ENCODE peak calls at places on chromosomes 3 and 15, in six cellular contexts. One of them, this sample, is unnamed.

GRCh38 chr3:80097674-80098073 is 329.9 kb upstream of the ROBO1 start:
- DNase-seq in activated gamma-delta T cell treated with Interleukin-2 at 50 U/mL for 16 hours: no peak
- DNase-seq in RPMI7951: peak; percentile 2
- DNase-seq in psoas muscle: no peak
- DNase-seq in stimulated activated CD4-positive, alpha-beta T cell treated with anti-CD3 and anti-CD28 coated beads, Interleukin-15, amount 100 ng/mL, for 1 hour: no peak
- DNase-seq in esophagus muscularis mucosa: no peak
- DNase-seq in this sample: no peak

GRCh38 chr3:157091096-157091833 is 68.7 kb downstream of the CCNL1 start:
- DNase-seq in activated gamma-delta T cell treated with Interleukin-2 at 50 U/mL for 16 hours: no peak
- DNase-seq in RPMI7951: no peak
- DNase-seq in psoas muscle: no peak
- DNase-seq in stimulated activated CD4-positive, alpha-beta T cell treated with anti-CD3 and anti-CD28 coated beads, Interleukin-15, amount 100 ng/mL, for 1 hour: no peak
- DNase-seq in esophagus muscularis mucosa: no peak
- DNase-seq in this sample: no peak

GRCh38 chr3:42264399-42265058 is 1.5 kb downstream of the CCK start:
- DNase-seq in activated gamma-delta T cell treated with Interleukin-2 at 50 U/mL for 16 hours: no peak
- DNase-seq in RPMI7951: peak; percentile 56
- DNase-seq in psoas muscle: peak; percentile 40
- DNase-seq in stimulated activated CD4-positive, alpha-beta T cell treated with anti-CD3 and anti-CD28 coated beads, Interleukin-15, amount 100 ng/mL, for 1 hour: no peak
- DNase-seq in esophagus muscularis mucosa: no peak
- DNase-seq in this sample: no peak

GRCh38 chr3:115903843-115904242 is 280.5 kb downstream of the GAP43 start:
- DNase-seq in activated gamma-delta T cell treated with Interleukin-2 at 50 U/mL for 16 hours: no peak
- DNase-seq in RPMI7951: peak; percentile 8
- DNase-seq in psoas muscle: no peak
- DNase-seq in stimulated activated CD4-positive, alpha-beta T cell treated with anti-CD3 and anti-CD28 coated beads, Interleukin-15, amount 100 ng/mL, for 1 hour: no peak
- DNase-seq in esophagus muscularis mucosa: no peak
- DNase-seq in this sample: no peak

GRCh38 chr3:27174530-27174929 is 194.7 kb downstream of the NEK10 start:
- DNase-seq in activated gamma-delta T cell treated with Interleukin-2 at 50 U/mL for 16 hours: no peak
- DNase-seq in RPMI7951: no peak
- DNase-seq in psoas muscle: no peak
- DNase-seq in stimulated activated CD4-positive, alpha-beta T cell treated with anti-CD3 and anti-CD28 coated beads, Interleukin-15, amount 100 ng/mL, for 1 hour: no peak
- DNase-seq in esophagus muscularis mucosa: no peak
- DNase-seq in this sample: no peak

GRCh38 chr3:133699467-133699866 is 37.7 kb upstream of the TOPBP1 start:
- DNase-seq in activated gamma-delta T cell treated with Interleukin-2 at 50 U/mL for 16 hours: no peak
- DNase-seq in RPMI7951: no peak
- DNase-seq in psoas muscle: no peak
- DNase-seq in stimulated activated CD4-positive, alpha-beta T cell treated with anti-CD3 and anti-CD28 coated beads, Interleukin-15, amount 100 ng/mL, for 1 hour: no peak
- DNase-seq in esophagus muscularis mucosa: peak; percentile 75
- DNase-seq in this sample: no peak

GRCh38 chr15:52680041-52680391 is 828 bp upstream of the ATOSA start:
- DNase-seq in activated gamma-delta T cell treated with Interleukin-2 at 50 U/mL for 16 hours: no peak
- DNase-seq in RPMI7951: no peak
- DNase-seq in psoas muscle: no peak
- DNase-seq in stimulated activated CD4-positive, alpha-beta T cell treated with anti-CD3 and anti-CD28 coated beads, Interleukin-15, amount 100 ng/mL, for 1 hour: no peak
- DNase-seq in esophagus muscularis mucosa: no peak
- DNase-seq in this sample: no peak

GRCh38 chr3:172355836-172356235 is 92.4 kb downstream of the GHSR start:
- DNase-seq in activated gamma-delta T cell treated with Interleukin-2 at 50 U/mL for 16 hours: no peak
- DNase-seq in RPMI7951: peak; percentile 76
- DNase-seq in psoas muscle: no peak
- DNase-seq in stimulated activated CD4-positive, alpha-beta T cell treated with anti-CD3 and anti-CD28 coated beads, Interleukin-15, amount 100 ng/mL, for 1 hour: no peak
- DNase-seq in esophagus muscularis mucosa: no peak
- DNase-seq in this sample: no peak

GRCh38 chr3:187536185-187536584 is 134.0 kb downstream of the SST start:
- DNase-seq in activated gamma-delta T cell treated with Interleukin-2 at 50 U/mL for 16 hours: no peak
- DNase-seq in RPMI7951: no peak
- DNase-seq in psoas muscle: no peak
- DNase-seq in stimulated activated CD4-positive, alpha-beta T cell treated with anti-CD3 and anti-CD28 coated beads, Interleukin-15, amount 100 ng/mL, for 1 hour: no peak
- DNase-seq in esophagus muscularis mucosa: peak; percentile 4
- DNase-seq in this sample: no peak

GRCh38 chr15:50183112-50183794 is 1.3 kb downstream of the SLC27A2 start:
- DNase-seq in activated gamma-delta T cell treated with Interleukin-2 at 50 U/mL for 16 hours: no peak
- DNase-seq in RPMI7951: no peak
- DNase-seq in psoas muscle: no peak
- DNase-seq in stimulated activated CD4-positive, alpha-beta T cell treated with anti-CD3 and anti-CD28 coated beads, Interleukin-15, amount 100 ng/mL, for 1 hour: no peak
- DNase-seq in esophagus muscularis mucosa: no peak
- DNase-seq in this sample: no peak

GRCh38 chr3:56025316-56025715 is 443.0 kb downstream of the ERC2 start:
- DNase-seq in activated gamma-delta T cell treated with Interleukin-2 at 50 U/mL for 16 hours: no peak
- DNase-seq in RPMI7951: peak; percentile 8
- DNase-seq in psoas muscle: no peak
- DNase-seq in stimulated activated CD4-positive, alpha-beta T cell treated with anti-CD3 and anti-CD28 coated beads, Interleukin-15, amount 100 ng/mL, for 1 hour: no peak
- DNase-seq in esophagus muscularis mucosa: no peak
- DNase-seq in this sample: no peak

GRCh38 chr15:44207643-44208042 is 12.6 kb upstream of the FRMD5 start:
- DNase-seq in activated gamma-delta T cell treated with Interleukin-2 at 50 U/mL for 16 hours: no peak
- DNase-seq in RPMI7951: peak; percentile 89
- DNase-seq in psoas muscle: no peak
- DNase-seq in stimulated activated CD4-positive, alpha-beta T cell treated with anti-CD3 and anti-CD28 coated beads, Interleukin-15, amount 100 ng/mL, for 1 hour: no peak
- DNase-seq in esophagus muscularis mucosa: no peak
- DNase-seq in this sample: no peak

GRCh38 chr15:101014921-101015841 is 96.0 kb downstream of the LRRK1 start:
- DNase-seq in activated gamma-delta T cell treated with Interleukin-2 at 50 U/mL for 16 hours: peak; percentile 62
- DNase-seq in RPMI7951: peak; percentile 67
- DNase-seq in psoas muscle: peak; percentile 69
- DNase-seq in stimulated activated CD4-positive, alpha-beta T cell treated with anti-CD3 and anti-CD28 coated beads, Interleukin-15, amount 100 ng/mL, for 1 hour: peak; percentile 25
- DNase-seq in esophagus muscularis mucosa: peak; percentile 90
- DNase-seq in this sample: peak; percentile 32

GRCh38 chr3:187955076-187955952 is 198.6 kb upstream of the LPP start:
- DNase-seq in activated gamma-delta T cell treated with Interleukin-2 at 50 U/mL for 16 hours: no peak
- DNase-seq in RPMI7951: peak; percentile 57
- DNase-seq in psoas muscle: peak; percentile 43
- DNase-seq in stimulated activated CD4-positive, alpha-beta T cell treated with anti-CD3 and anti-CD28 coated beads, Interleukin-15, amount 100 ng/mL, for 1 hour: no peak
- DNase-seq in esophagus muscularis mucosa: no peak
- DNase-seq in this sample: no peak

GRCh38 chr3:183490653-183491052 is 62.2 kb upstream of the MCF2L2 start:
- DNase-seq in activated gamma-delta T cell treated with Interleukin-2 at 50 U/mL for 16 hours: no peak
- DNase-seq in RPMI7951: no peak
- DNase-seq in psoas muscle: no peak
- DNase-seq in stimulated activated CD4-positive, alpha-beta T cell treated with anti-CD3 and anti-CD28 coated beads, Interleukin-15, amount 100 ng/mL, for 1 hour: no peak
- DNase-seq in esophagus muscularis mucosa: peak; percentile 7
- DNase-seq in this sample: no peak

GRCh38 chr3:51682079-51682478 is 11.0 kb downstream of the TEX264 start:
- DNase-seq in activated gamma-delta T cell treated with Interleukin-2 at 50 U/mL for 16 hours: peak; percentile 76
- DNase-seq in RPMI7951: peak; percentile 87
- DNase-seq in psoas muscle: peak; percentile 47
- DNase-seq in stimulated activated CD4-positive, alpha-beta T cell treated with anti-CD3 and anti-CD28 coated beads, Interleukin-15, amount 100 ng/mL, for 1 hour: peak; percentile 46
- DNase-seq in esophagus muscularis mucosa: peak; percentile 93
- DNase-seq in this sample: peak; percentile 38

GRCh38 chr3:142896201-142896755 is 7.4 kb upstream of the PCOLCE2 start:
- DNase-seq in activated gamma-delta T cell treated with Interleukin-2 at 50 U/mL for 16 hours: no peak
- DNase-seq in RPMI7951: peak; percentile 80
- DNase-seq in psoas muscle: no peak
- DNase-seq in stimulated activated CD4-positive, alpha-beta T cell treated with anti-CD3 and anti-CD28 coated beads, Interleukin-15, amount 100 ng/mL, for 1 hour: no peak
- DNase-seq in esophagus muscularis mucosa: peak; percentile 80
- DNase-seq in this sample: no peak

GRCh38 chr3:140920029-140920428 is 21.6 kb upstream of the SLC25A36 start:
- DNase-seq in activated gamma-delta T cell treated with Interleukin-2 at 50 U/mL for 16 hours: no peak
- DNase-seq in RPMI7951: no peak
- DNase-seq in psoas muscle: no peak
- DNase-seq in stimulated activated CD4-positive, alpha-beta T cell treated with anti-CD3 and anti-CD28 coated beads, Interleukin-15, amount 100 ng/mL, for 1 hour: no peak
- DNase-seq in esophagus muscularis mucosa: no peak
- DNase-seq in this sample: no peak

GRCh38 chr15:54722342-54722986 is 474.3 kb downstream of the RSL24D1 start:
- DNase-seq in activated gamma-delta T cell treated with Interleukin-2 at 50 U/mL for 16 hours: no peak
- DNase-seq in RPMI7951: no peak
- DNase-seq in psoas muscle: no peak
- DNase-seq in stimulated activated CD4-positive, alpha-beta T cell treated with anti-CD3 and anti-CD28 coated beads, Interleukin-15, amount 100 ng/mL, for 1 hour: no peak
- DNase-seq in esophagus muscularis mucosa: no peak
- DNase-seq in this sample: no peak

GRCh38 chr3:135271562-135272290 is 476.7 kb downstream of the EPHB1 start:
- DNase-seq in activated gamma-delta T cell treated with Interleukin-2 at 50 U/mL for 16 hours: no peak
- DNase-seq in RPMI7951: no peak
- DNase-seq in psoas muscle: no peak
- DNase-seq in stimulated activated CD4-positive, alpha-beta T cell treated with anti-CD3 and anti-CD28 coated beads, Interleukin-15, amount 100 ng/mL, for 1 hour: no peak
- DNase-seq in esophagus muscularis mucosa: no peak
- DNase-seq in this sample: no peak

GRCh38 chr3:29083607-29084120 is 197.2 kb upstream of the RBMS3 start:
- DNase-seq in activated gamma-delta T cell treated with Interleukin-2 at 50 U/mL for 16 hours: no peak
- DNase-seq in RPMI7951: no peak
- DNase-seq in psoas muscle: no peak
- DNase-seq in stimulated activated CD4-positive, alpha-beta T cell treated with anti-CD3 and anti-CD28 coated beads, Interleukin-15, amount 100 ng/mL, for 1 hour: no peak
- DNase-seq in esophagus muscularis mucosa: no peak
- DNase-seq in this sample: no peak

GRCh38 chr3:35194666-35195065 is 444.7 kb upstream of the ARPP21 start:
- DNase-seq in activated gamma-delta T cell treated with Interleukin-2 at 50 U/mL for 16 hours: no peak
- DNase-seq in RPMI7951: no peak
- DNase-seq in psoas muscle: no peak
- DNase-seq in stimulated activated CD4-positive, alpha-beta T cell treated with anti-CD3 and anti-CD28 coated beads, Interleukin-15, amount 100 ng/mL, for 1 hour: no peak
- DNase-seq in esophagus muscularis mucosa: no peak
- DNase-seq in this sample: no peak

GRCh38 chr3:57006048-57006709 is 54.3 kb upstream of the SPATA12 start:
- DNase-seq in activated gamma-delta T cell treated with Interleukin-2 at 50 U/mL for 16 hours: no peak
- DNase-seq in RPMI7951: no peak
- DNase-seq in psoas muscle: no peak
- DNase-seq in stimulated activated CD4-positive, alpha-beta T cell treated with anti-CD3 and anti-CD28 coated beads, Interleukin-15, amount 100 ng/mL, for 1 hour: no peak
- DNase-seq in esophagus muscularis mucosa: no peak
- DNase-seq in this sample: no peak

GRCh38 chr15:29554531-29554930 is 267.7 kb downstream of the TJP1 start:
- DNase-seq in activated gamma-delta T cell treated with Interleukin-2 at 50 U/mL for 16 hours: no peak
- DNase-seq in RPMI7951: no peak
- DNase-seq in psoas muscle: no peak
- DNase-seq in stimulated activated CD4-positive, alpha-beta T cell treated with anti-CD3 and anti-CD28 coated beads, Interleukin-15, amount 100 ng/mL, for 1 hour: no peak
- DNase-seq in esophagus muscularis mucosa: no peak
- DNase-seq in this sample: no peak

GRCh38 chr3:58536501-58537411 is at the start of gene ACOX2:
- DNase-seq in activated gamma-delta T cell treated with Interleukin-2 at 50 U/mL for 16 hours: no peak
- DNase-seq in RPMI7951: no peak
- DNase-seq in psoas muscle: peak; percentile 67
- DNase-seq in stimulated activated CD4-positive, alpha-beta T cell treated with anti-CD3 and anti-CD28 coated beads, Interleukin-15, amount 100 ng/mL, for 1 hour: no peak
- DNase-seq in esophagus muscularis mucosa: peak; percentile 91
- DNase-seq in this sample: no peak

GRCh38 chr15:69508659-69509058 is 56.0 kb downstream of the RPLP1 start:
- DNase-seq in activated gamma-delta T cell treated with Interleukin-2 at 50 U/mL for 16 hours: no peak
- DNase-seq in RPMI7951: no peak
- DNase-seq in psoas muscle: no peak
- DNase-seq in stimulated activated CD4-positive, alpha-beta T cell treated with anti-CD3 and anti-CD28 coated beads, Interleukin-15, amount 100 ng/mL, for 1 hour: no peak
- DNase-seq in esophagus muscularis mucosa: no peak
- DNase-seq in this sample: no peak

GRCh38 chr15:53522878-53523455 is 236.5 kb downstream of the WDR72 start:
- DNase-seq in activated gamma-delta T cell treated with Interleukin-2 at 50 U/mL for 16 hours: no peak
- DNase-seq in RPMI7951: no peak
- DNase-seq in psoas muscle: no peak
- DNase-seq in stimulated activated CD4-positive, alpha-beta T cell treated with anti-CD3 and anti-CD28 coated beads, Interleukin-15, amount 100 ng/mL, for 1 hour: no peak
- DNase-seq in esophagus muscularis mucosa: no peak
- DNase-seq in this sample: no peak

GRCh38 chr3:30353711-30354467 is 252.5 kb upstream of the TGFBR2 start:
- DNase-seq in activated gamma-delta T cell treated with Interleukin-2 at 50 U/mL for 16 hours: peak; percentile 56
- DNase-seq in RPMI7951: no peak
- DNase-seq in psoas muscle: no peak
- DNase-seq in stimulated activated CD4-positive, alpha-beta T cell treated with anti-CD3 and anti-CD28 coated beads, Interleukin-15, amount 100 ng/mL, for 1 hour: peak; percentile 10
- DNase-seq in esophagus muscularis mucosa: no peak
- DNase-seq in this sample: peak; percentile 10

GRCh38 chr3:129794319-129795201 is 99.0 kb downstream of the TMCC1 start:
- DNase-seq in activated gamma-delta T cell treated with Interleukin-2 at 50 U/mL for 16 hours: peak; percentile 5
- DNase-seq in RPMI7951: no peak
- DNase-seq in psoas muscle: no peak
- DNase-seq in stimulated activated CD4-positive, alpha-beta T cell treated with anti-CD3 and anti-CD28 coated beads, Interleukin-15, amount 100 ng/mL, for 1 hour: no peak
- DNase-seq in esophagus muscularis mucosa: no peak
- DNase-seq in this sample: no peak